ENCODE peak calls at places on chromosomes 4 and X, in five cellular contexts. I, G, Y, W and B are unnamed samples.

GRCh38 chr4:26361287-26361686 is 40.5 kb downstream of the RBPJ start:
- DNase-seq in Y (no peak), G (no peak), W (no peak), I (no peak), B (no peak)

GRCh38 chr4:138348055-138348454 is 105.9 kb upstream of the SLC7A11 start:
- DNase-seq in W (no peak), Y (no peak), G (peak), I (no peak), B (no peak)

GRCh38 chrX:70262952-70263567 is 3.1 kb upstream of the P2RY4 start:
- DNase-seq in G (peak), Y (peak), I (no peak), W (peak), B (no peak)

GRCh38 chr4:162644346-162644745 is 480.5 kb upstream of the FSTL5 start:
- DNase-seq in I (no peak), G (no peak), Y (no peak), W (no peak), B (no peak)

GRCh38 chrX:118824173-118824782 is 654 bp downstream of the ZCCHC12 start:
- DNase-seq in I (no peak), W (no peak), Y (no peak), G (no peak), B (no peak)

GRCh38 chrX:140933056-140933455 is 69.3 kb upstream of the SPANXB1 start:
- DNase-seq in G (no peak), Y (peak), W (no peak), I (no peak), B (no peak)

GRCh38 chr4:140071806-140072205 is 82.2 kb downstream of the MAML3 start:
- DNase-seq in W (no peak), G (peak), I (no peak), Y (peak), B (peak)

GRCh38 chr4:140790171-140790570 is 34.0 kb upstream of the TBC1D9 start:
- DNase-seq in Y (peak), G (no peak), I (no peak), W (no peak), B (no peak)

GRCh38 chr4:53105313-53105712 is 243.2 kb downstream of the RASL11B start:
- DNase-seq in I (no peak), Y (no peak), W (no peak), G (no peak), B (no peak)

GRCh38 chr4:139740531-139741041 is 75.0 kb downstream of the MGST2 start:
- DNase-seq in I (no peak), G (peak), W (peak), Y (peak), B (no peak)

DNA sequence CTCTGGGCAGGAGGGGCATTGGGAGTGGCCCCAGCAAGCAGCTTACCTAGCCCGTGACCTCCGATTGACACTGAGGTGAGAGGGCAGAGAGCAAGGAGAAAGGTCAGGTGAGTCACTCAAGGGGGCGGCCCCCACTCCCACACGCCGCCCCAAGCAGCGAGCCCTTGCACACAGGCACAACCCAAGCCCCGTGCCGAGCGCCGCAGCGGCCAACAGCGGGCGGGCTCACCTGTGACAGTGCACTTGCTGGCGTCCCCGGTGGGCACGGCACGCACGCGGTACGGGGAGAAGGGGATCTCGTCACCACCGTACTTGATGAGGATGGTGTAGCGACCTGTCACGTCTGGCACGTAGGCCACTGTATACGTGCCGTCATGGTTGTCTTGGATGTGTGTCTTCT is 17.2 kb downstream of the FLNA start:
- DNase-seq in G (no peak), I (peak), W (peak), Y (no peak), B (no peak)
- H3K27ac ChIP-seq in G (no peak), I (no peak), W (no peak), Y (no peak), B (no peak)

GRCh38 chrX:41723305-41723704 is 676 bp upstream of the GPR82 start:
- DNase-seq in W (no peak), I (no peak), Y (peak), G (peak), B (no peak)

GRCh38 chrX:41721590-41721989 is 2.4 kb upstream of the GPR82 start:
- DNase-seq in I (no peak), G (no peak), Y (no peak), W (no peak), B (no peak)

GRCh38 chrX:41722816-41723215 is 1.2 kb upstream of the GPR82 start:
- DNase-seq in I (no peak), W (no peak), Y (peak), G (peak), B (no peak)

GRCh38 chrX:41723821-41724220 is at the start of gene GPR82:
- DNase-seq in G (no peak), W (no peak), Y (no peak), I (no peak), B (no peak)

GRCh38 chrX:41722220-41722619 is 1.8 kb upstream of the GPR82 start:
- DNase-seq in I (no peak), W (no peak), Y (no peak), G (no peak), B (no peak)
- TF ChIP-seq CTCF in I (no peak), W (no peak), Y (no peak), G (no peak), B (no peak)

DNA sequence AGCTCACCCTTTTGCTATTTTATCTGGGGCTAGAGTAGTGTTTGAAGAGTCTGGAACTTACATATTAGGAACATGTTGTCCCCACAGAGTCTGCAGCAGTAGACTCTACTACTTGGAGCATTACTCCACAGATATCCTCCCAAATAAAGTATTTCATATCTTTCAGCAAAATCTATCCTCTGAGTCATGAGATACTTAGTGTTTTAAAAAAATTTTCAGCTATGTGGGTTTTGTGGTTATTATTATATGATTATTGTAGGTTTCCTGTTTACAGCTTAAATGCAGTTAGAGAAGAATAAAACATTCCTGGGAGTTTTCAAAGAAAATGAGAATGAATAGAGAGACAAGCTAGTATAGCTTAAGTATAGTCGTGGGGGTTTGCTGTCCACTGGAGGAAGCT is 30.9 kb downstream of the PAGE2 start:
- DNase-seq in Y (peak), I (no peak), G (peak), W (no peak), B (no peak)
- H3K27ac ChIP-seq in Y (no peak), I (no peak), G (no peak), W (no peak), B (no peak)

DNA sequence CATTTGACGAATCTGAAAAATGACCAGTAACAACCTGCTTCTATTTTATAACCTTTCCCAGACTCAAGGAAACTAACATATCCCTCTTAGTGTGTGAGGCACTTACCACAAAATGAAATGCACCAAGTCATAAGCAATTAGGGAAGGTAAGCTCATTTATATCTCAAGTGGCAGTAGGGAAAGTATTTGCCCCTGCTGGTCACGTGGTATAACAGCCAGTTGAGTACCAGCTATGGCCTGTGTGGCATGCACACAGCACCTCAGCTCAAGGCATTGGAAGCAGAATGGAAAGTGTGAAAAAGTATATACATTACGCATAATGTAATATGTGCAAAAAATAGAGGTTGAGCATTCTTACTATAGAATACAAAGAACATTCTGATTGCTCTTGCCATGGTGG is 178.3 kb upstream of the GYPA start:
- DNase-seq in G (no peak), W (no peak), I (no peak), Y (no peak), B (no peak)
- TF ChIP-seq CTCF in G (no peak), W (no peak), I (no peak), Y (no peak), B (no peak)